ENCODE peak calls at places on chromosomes 2 and 18, in eight cellular contexts. H is kidney epithelial cell, B is RKO, O is globus pallidus, A is HFFc6, S is MV-4-11, N is mucosa of gallbladder, K is T-helper 1 cell. I is an unnamed sample.

GRCh38 chr2:147756103-147756502 is 88.7 kb upstream of the ACVR2A start:
- DNase-seq in N (no peak), B (no peak), O (no peak), S (no peak), K (no peak), A (no peak), H (no peak), I (no peak)

GRCh38 chr18:7737483-7737882 is 170.4 kb downstream of the PTPRM start:
- DNase-seq in B (no peak), N (no peak), S (no peak), A (no peak), H (no peak), K (no peak), O (no peak), I (no peak)

GRCh38 chr2:96914332-96914731 is 44.5 kb upstream of the SEMA4C start:
- DNase-seq in O (no peak), N (no peak), K (no peak), B (peak; percentile 40), S (no peak), H (no peak), A (no peak), I (no peak)

GRCh38 chr2:234496442-234496834 is 443 bp downstream of the ARL4C start:
- DNase-seq in S (no peak), K (peak; percentile 15), N (no peak), B (no peak), H (no peak), A (no peak), O (no peak), I (no peak)

GRCh38 chr18:38909972-38910371 is 1344.4 kb upstream of the CELF4 start:
- DNase-seq in B (peak; percentile 21), A (no peak), O (no peak), S (no peak), N (no peak), K (no peak), H (no peak), I (no peak)

GRCh38 chr18:2978626-2979025 is 34.3 kb downstream of the LPIN2 start:
- DNase-seq in S (no peak), K (no peak), H (no peak), N (no peak), A (peak; percentile 83), O (no peak), B (peak; percentile 77), I (no peak)

GRCh38 chr18:10270160-10270571 is 184.3 kb upstream of the APCDD1 start:
- DNase-seq in S (no peak), A (peak; percentile 19), N (peak; percentile 59), B (no peak), K (no peak), O (peak; percentile 62), H (no peak), I (no peak)

GRCh38 chr2:82199493-82199852 is 1894.9 kb upstream of the LRRTM1 start:
- DNase-seq in A (no peak), O (no peak), S (no peak), H (no peak), B (no peak), K (no peak), N (no peak), I (no peak)

GRCh38 chr2:23541453-23542334 is 156.7 kb downstream of the KLHL29 start:
- DNase-seq in A (peak; percentile 17), H (no peak), K (no peak), N (no peak), S (no peak), B (no peak), O (no peak), I (no peak)

GRCh38 chr2:36277146-36277808 is 78.3 kb upstream of the CRIM1 start:
- DNase-seq in K (no peak), H (peak; percentile 62), A (peak; percentile 88), N (no peak), B (peak; percentile 91), O (no peak), S (no peak), I (no peak)

GRCh38 chr18:63322246-63322645 is 2.7 kb upstream of the BCL2 start:
- DNase-seq in N (no peak), B (no peak), H (no peak), S (peak; percentile 93), O (no peak), A (no peak), K (no peak), I (no peak)

GRCh38 chr18:56009451-56009850 is 421.5 kb upstream of the TCF4 start:
- DNase-seq in O (no peak), K (no peak), B (no peak), S (no peak), H (no peak), A (peak; percentile 49), N (no peak), I (no peak)

GRCh38 chr18:61398961-61399632 is 65.9 kb downstream of the CDH20 start:
- DNase-seq in O (no peak), N (no peak), B (peak; percentile 19), H (no peak), A (peak; percentile 72), K (no peak), S (no peak), I (no peak)

GRCh38 chr2:181120625-181121024 is 140.2 kb downstream of the UBE2E3 start:
- DNase-seq in A (no peak), O (no peak), H (no peak), K (no peak), N (no peak), S (no peak), B (no peak), I (no peak)

GRCh38 chr18:56127322-56128099 is 510.9 kb downstream of the TXNL1 start:
- DNase-seq in H (no peak), B (no peak), K (no peak), O (no peak), S (peak; percentile 3), N (no peak), A (no peak), I (no peak)

GRCh38 chr2:121418494-121419058 is 112.1 kb upstream of the RNU4ATAC start:
- DNase-seq in B (no peak), S (no peak), K (no peak), A (no peak), N (no peak), H (no peak), O (no peak), I (no peak)